ENCODE peak calls at places on chromosome 2, in eight cellular contexts. F, O, G, T, Y, U, V and K are unnamed samples.
A peak's percentile ranks its signal among the peaks of the same experiment; 100 is the strongest.

GRCh38 chr2:105607920-105608504 is 136.7 kb upstream of the NCK2 start:
- DNase-seq in F (no peak), V (no peak), G (no peak), Y (no peak), U (no peak), O (no peak), T (no peak), K (no peak)

GRCh38 chr2:102336502-102336945 is 19.1 kb upstream of the IL18R1 start:
- DNase-seq in F (no peak), V (no peak), Y (no peak), O (no peak), U (no peak), T (no peak), G (peak; percentile 36), K (no peak)

GRCh38 chr2:212929116-212929515 is 222.3 kb downstream of the IKZF2 start:
- DNase-seq in G (no peak), U (no peak), Y (no peak), T (no peak), O (no peak), V (no peak), F (no peak), K (no peak)

GRCh38 chr2:208046686-208047085 is 21.4 kb upstream of the PLEKHM3 start:
- DNase-seq in V (no peak), G (peak; percentile 35), Y (no peak), F (no peak), U (no peak), T (no peak), O (no peak), K (no peak)

GRCh38 chr2:76163860-76164259 is 453.1 kb upstream of the GCFC2 start:
- DNase-seq in O (no peak), F (no peak), G (no peak), Y (no peak), V (no peak), U (no peak), T (no peak), K (no peak)

GRCh38 chr2:96537066-96537733 is 648 bp downstream of the ARID5A start:
- DNase-seq in V (peak; percentile 93), U (peak; percentile 51), T (no peak), O (peak; percentile 81), F (peak; percentile 84), Y (peak; percentile 87), G (peak; percentile 57), K (peak; percentile 59)

GRCh38 chr2:453132-453531 is 165.2 kb upstream of the ALKAL2 start:
- DNase-seq in G (no peak), T (no peak), O (no peak), V (no peak), F (no peak), U (no peak), Y (no peak), K (no peak)

GRCh38 chr2:186429095-186429494 is 57.0 kb upstream of the ZC3H15 start:
- DNase-seq in Y (no peak), O (no peak), T (no peak), U (no peak), V (no peak), F (no peak), G (no peak), K (no peak)

GRCh38 chr2:212180684-212181083 is 357.9 kb downstream of the ERBB4 start:
- DNase-seq in T (no peak), G (no peak), Y (no peak), V (no peak), F (no peak), U (no peak), O (no peak), K (no peak)

GRCh38 chr2:46655551-46656436 is 176.4 kb downstream of the TMEM247 start:
- DNase-seq in U (no peak), Y (no peak), F (no peak), T (no peak), O (no peak), G (no peak), V (no peak), K (no peak)

GRCh38 chr2:168120730-168121129 is 126.7 kb downstream of the STK39 start:
- DNase-seq in U (no peak), F (no peak), Y (no peak), G (no peak), T (no peak), O (no peak), V (no peak), K (no peak)

GRCh38 chr2:152820048-152820447 is 101.6 kb downstream of the ARL6IP6 start:
- DNase-seq in F (no peak), U (no peak), T (no peak), O (no peak), G (no peak), V (no peak), Y (no peak), K (no peak)

GRCh38 chr2:157957596-157957995 is 81.5 kb upstream of the ACVR1 start:
- DNase-seq in O (no peak), T (no peak), G (no peak), F (no peak), Y (no peak), V (no peak), U (no peak), K (no peak)

GRCh38 chr2:127429844-127430425 is 11.7 kb downstream of the PROC start:
- DNase-seq in O (no peak), V (no peak), Y (no peak), U (no peak), T (no peak), G (no peak), F (no peak), K (no peak)

GRCh38 chr2:150120271-150120950 is 367.1 kb downstream of the RND3 start:
- DNase-seq in G (peak; percentile 24), O (no peak), Y (no peak), V (no peak), U (no peak), F (no peak), T (peak; percentile 72), K (no peak)

GRCh38 chr2:5409925-5410360 is 282.2 kb upstream of the SOX11 start:
- DNase-seq in G (no peak), V (no peak), F (no peak), Y (no peak), T (peak; percentile 92), O (no peak), U (peak; percentile 60), K (no peak)

GRCh38 chr2:234689911-234690379 is 193.1 kb upstream of the ARL4C start:
- DNase-seq in F (no peak), T (no peak), O (no peak), Y (no peak), G (no peak), U (no peak), V (no peak), K (no peak)

GRCh38 chr2:213253162-213253561 is 31.1 kb upstream of the SPAG16 start:
- DNase-seq in V (no peak), G (no peak), U (no peak), T (peak; percentile 66), F (no peak), Y (no peak), O (no peak), K (no peak)

GRCh38 chr2:5748941-5749731 is 57.0 kb downstream of the SOX11 start:
- DNase-seq in G (no peak), U (no peak), T (no peak), O (no peak), Y (no peak), V (no peak), F (no peak), K (no peak)

GRCh38 chr2:118095610-118096009 is 7.3 kb downstream of the INSIG2 start:
- DNase-seq in V (no peak), O (no peak), U (no peak), G (peak; percentile 65), T (no peak), F (no peak), Y (no peak), K (no peak)

GRCh38 chr2:176555781-176556180 is 286.5 kb downstream of the MTX2 start:
- DNase-seq in V (no peak), U (no peak), T (peak; percentile 18), O (no peak), F (no peak), G (no peak), Y (no peak), K (no peak)

GRCh38 chr2:128180031-128180430 is 89.0 kb downstream of the UGGT1 start:
- DNase-seq in G (peak; percentile 49), F (no peak), O (no peak), V (no peak), T (no peak), Y (no peak), U (no peak), K (no peak)

GRCh38 chr2:29270606-29271005 is 155.4 kb downstream of the CLIP4 start:
- DNase-seq in T (no peak), V (no peak), Y (no peak), F (no peak), O (no peak), U (no peak), G (no peak), K (no peak)

GRCh38 chr2:199339826-199340605 is 117.7 kb downstream of the SATB2 start:
- DNase-seq in G (no peak), Y (no peak), U (no peak), F (no peak), T (no peak), V (no peak), O (no peak), K (no peak)

GRCh38 chr2:38600242-38600891 is 2.4 kb downstream of the HNRNPLL start:
- DNase-seq in V (no peak), G (no peak), O (no peak), U (no peak), F (no peak), T (no peak), Y (no peak), K (no peak)

GRCh38 chr2:100953406-100954043 is 48.6 kb upstream of the RPL31 start:
- DNase-seq in U (no peak), T (no peak), G (no peak), V (no peak), F (no peak), O (no peak), Y (no peak), K (no peak)